ENCODE peak calls at places on chromosomes 12 and 14, in nine cellular contexts. Z is IMR-90, L is heart left ventricle, J is tibial nerve, E is body of pancreas, T is stomach, D is transverse colon, Y is testis, O is A549. B is an unnamed sample.

GRCh38 chr14:96038920-96039632 is at the start of gene C14orf132:
- DNase-seq in D (peak; percentile 67), O (peak; percentile 30), J (peak; percentile 59), Z (peak; percentile 48), L (peak; percentile 71), E (peak; percentile 63), Y (peak; percentile 68), T (peak; percentile 58), B (peak; percentile 55)

GRCh38 chr12:62533087-62533754 is 66.6 kb downstream of the MON2 start:
- DNase-seq in O (no peak), Y (no peak), L (no peak), Z (no peak), J (no peak), T (no peak), D (no peak), E (no peak), B (no peak)

GRCh38 chr14:87494010-87494409 is 499.0 kb downstream of the GALC start:
- DNase-seq in Z (no peak), T (no peak), E (no peak), L (no peak), D (no peak), O (peak; percentile 7), J (no peak), Y (no peak), B (no peak)

GRCh38 chr12:96876966-96877365 is 30.1 kb upstream of the NEDD1 start:
- DNase-seq in Z (peak; percentile 59), O (no peak), T (no peak), L (no peak), D (no peak), Y (no peak), E (no peak), J (no peak), B (no peak)

GRCh38 chr12:6554168-6554989 is 1.5 kb downstream of the IFFO1 start:
- DNase-seq in D (peak; percentile 79), T (peak; percentile 79), Y (peak; percentile 89), J (peak; percentile 68), E (peak; percentile 75), O (peak; percentile 82), L (peak; percentile 79), Z (peak; percentile 72), B (peak; percentile 91)

GRCh38 chr14:104688755-104689619 is at the start of gene INF2:
- DNase-seq in O (peak; percentile 87), Z (peak; percentile 32), E (peak; percentile 77), T (peak; percentile 72), L (peak; percentile 75), D (peak; percentile 80), J (no peak), Y (peak; percentile 66), B (peak; percentile 61)

GRCh38 chr14:64421166-64421565 is 33.0 kb downstream of the MTHFD1 start:
- DNase-seq in D (no peak), Y (no peak), O (peak; percentile 4), L (no peak), J (no peak), E (no peak), Z (peak; percentile 73), T (no peak), B (no peak)

GRCh38 chr12:112837629-112838191 is 46.2 kb downstream of the RPH3A start:
- DNase-seq in D (no peak), J (no peak), L (no peak), Y (no peak), E (no peak), T (no peak), Z (peak; percentile 29), O (peak; percentile 90), B (no peak)

GRCh38 chr14:103628684-103629502 is at the start of gene KLC1:
- DNase-seq in D (peak; percentile 89), L (peak; percentile 91), T (peak; percentile 87), Z (peak; percentile 54), Y (peak; percentile 90), J (peak; percentile 75), E (peak; percentile 81), O (peak; percentile 76), B (peak; percentile 84)

GRCh38 chr12:67748761-67749075 is 100.2 kb downstream of the DYRK2 start:
- DNase-seq in D (no peak), Z (peak; percentile 33), L (no peak), J (no peak), E (no peak), T (no peak), O (peak; percentile 33), Y (no peak), B (no peak)

GRCh38 chr12:54588892-54589291 is 433 bp upstream of the PPP1R1A start:
- DNase-seq in L (no peak), Z (no peak), J (no peak), D (no peak), O (no peak), T (no peak), Y (no peak), E (no peak), B (no peak)

GRCh38 chr12:58584885-58585284 is 335.4 kb downstream of the LRIG3 start:
- DNase-seq in L (no peak), Y (no peak), Z (peak; percentile 37), J (no peak), O (no peak), D (no peak), E (no peak), T (no peak), B (no peak)

GRCh38 chr14:104598461-104599273 is 5.9 kb downstream of the TMEM179 start:
- DNase-seq in Z (no peak), L (no peak), O (no peak), E (peak; percentile 14), Y (no peak), T (no peak), J (no peak), D (no peak), B (peak; percentile 80)

GRCh38 chr12:70812124-70812523 is 108.4 kb downstream of the PTPRR start:
- DNase-seq in Z (no peak), J (no peak), Y (no peak), D (peak; percentile 68), L (no peak), T (no peak), O (no peak), E (no peak), B (no peak)

GRCh38 chr14:87864356-87865230 is 128.4 kb downstream of the GALC start:
- DNase-seq in Y (no peak), J (no peak), Z (no peak), T (no peak), L (no peak), O (no peak), D (no peak), E (no peak), B (no peak)

GRCh38 chr12:4421590-4422031 is 24.0 kb downstream of the FGF6 start:
- DNase-seq in O (peak; percentile 41), D (no peak), E (no peak), L (no peak), J (no peak), Z (peak; percentile 36), T (no peak), Y (no peak), B (no peak)

GRCh38 chr12:75478395-75478794 is 2.2 kb upstream of the GLIPR1 start:
- DNase-seq in T (no peak), E (no peak), Z (peak; percentile 78), L (no peak), Y (no peak), D (no peak), J (no peak), O (no peak), B (no peak)

GRCh38 chr12:113587720-113588119 is 116.0 kb upstream of the LHX5 start:
- DNase-seq in D (no peak), T (no peak), Z (no peak), O (no peak), E (no peak), Y (no peak), J (no peak), L (no peak), B (no peak)

GRCh38 chr12:100529951-100530350 is 43.5 kb upstream of the GAS2L3 start:
- DNase-seq in E (no peak), O (no peak), T (no peak), L (no peak), Y (no peak), J (no peak), D (no peak), Z (no peak), B (no peak)

GRCh38 chr14:66495214-66496098 is 9.3 kb downstream of the CCDC196 start:
- DNase-seq in Y (peak; percentile 67), O (peak; percentile 79), T (peak; percentile 44), J (no peak), D (peak; percentile 33), E (peak; percentile 67), Z (peak; percentile 71), L (peak; percentile 35), B (peak; percentile 50)

GRCh38 chr12:6297170-6297569 is 13.3 kb upstream of the PLEKHG6 start:
- DNase-seq in E (no peak), J (no peak), Z (no peak), D (no peak), T (no peak), L (no peak), O (no peak), Y (no peak), B (no peak)

GRCh38 chr12:109523071-109523470 is 45.6 kb downstream of the UBE3B start:
- DNase-seq in T (no peak), Z (no peak), E (no peak), L (peak; percentile 73), D (no peak), O (no peak), J (no peak), Y (no peak), B (no peak)

GRCh38 chr12:110619534-110619953 is 5.6 kb downstream of the TCTN1 start:
- DNase-seq in Z (peak; percentile 29), D (no peak), J (no peak), O (no peak), E (no peak), T (no peak), Y (no peak), L (no peak), B (peak; percentile 20)
- TF ChIP-seq POLR2A in Z (no peak), D (no peak), J (no peak), O (no peak), E (no peak), T (no peak), Y (no peak), L (no peak), B (no peak)

GRCh38 chr12:95599880-95600279 is 48.6 kb upstream of the USP44 start:
- DNase-seq in Y (no peak), Z (no peak), L (no peak), D (no peak), O (no peak), T (no peak), J (no peak), E (no peak), B (no peak)
- H3K27ac ChIP-seq in Y (no peak overlapping the region), Z (no peak overlapping the region), L (no peak overlapping the region), D (no peak overlapping the region), O (no peak overlapping the region), T (no peak overlapping the region), J (no peak overlapping the region), E (no peak overlapping the region), B (no peak overlapping the region)

GRCh38 chr12:59904874-59905521 is 309.2 kb downstream of the SLC16A7 start:
- DNase-seq in E (no peak), O (no peak), D (no peak), T (no peak), J (no peak), Y (no peak), L (no peak), Z (peak; percentile 74), B (no peak)
- TF ChIP-seq POLR2A in E (no peak), O (no peak), D (no peak), T (no peak), J (no peak), Y (no peak), L (no peak), Z (no peak), B (no peak)

DNA sequence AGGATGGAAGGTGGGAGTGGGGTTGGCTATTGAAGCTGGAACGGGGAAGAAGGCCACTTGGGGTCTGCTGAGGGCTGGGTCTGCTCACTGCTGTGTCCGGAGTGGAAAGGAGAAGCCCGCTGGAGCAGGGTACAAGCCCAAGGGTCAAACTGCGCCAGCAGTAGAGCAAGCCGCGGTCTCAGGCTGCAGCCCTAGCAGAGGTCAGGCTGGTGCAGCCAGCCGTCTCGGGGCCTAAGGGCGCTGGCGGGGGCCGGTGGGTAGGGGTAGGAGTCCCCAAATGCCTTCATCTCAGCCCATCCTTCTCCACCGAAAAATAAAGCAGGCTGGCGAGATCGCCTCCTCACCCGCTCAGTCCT is 718 bp upstream of the JDP2 start:
- DNase-seq in L (peak; percentile 51), E (no peak), T (no peak), Z (no peak), J (no peak), O (no peak), D (peak; percentile 33), Y (no peak), B (no peak)
- H3K27ac ChIP-seq in L (peak overlapping the region; percentile 98), E (peak overlapping the region; percentile 90), T (peak overlapping the region; percentile 91), Z (peak overlapping the region; percentile 76), J (peak overlapping the region; percentile 88), O (peak overlapping the region; percentile 94), D (peak overlapping the region; percentile 95), Y (peak overlapping the region; percentile 64), B (peak overlapping the region; percentile 50)